ENCODE peak calls at places on chromosome 7, in nine cellular contexts. W, E, T, N, F, G, O, L and A are unnamed samples.

GRCh38 chr7:34392972-34393371 is 265.0 kb upstream of the NPSR1 start:
- DNase-seq in W (no peak), E (no peak), T (no peak), N (no peak), F (no peak), G (no peak), O (no peak), L (no peak), A (no peak)

GRCh38 chr7:48250441-48250951 is 79.2 kb downstream of the ABCA13 start:
- DNase-seq in W (no peak), E (no peak), T (no peak), N (no peak), F (no peak), G (no peak), O (no peak), L (no peak), A (no peak)

GRCh38 chr7:82410461-82410860 is 33.1 kb downstream of the CACNA2D1 start:
- DNase-seq in W (no peak), E (no peak), T (no peak), N (peak), F (no peak), G (peak), O (no peak), L (no peak), A (no peak)

GRCh38 chr7:34748244-34749039 is 90.4 kb downstream of the NPSR1 start:
- DNase-seq in W (peak), E (no peak), T (peak), N (peak), F (no peak), G (peak), O (no peak), L (peak), A (peak)

GRCh38 chr7:42432644-42433043 is 195.6 kb upstream of the GLI3 start:
- DNase-seq in W (no peak), E (no peak), T (no peak), N (no peak), F (no peak), G (no peak), O (no peak), L (no peak), A (no peak)

GRCh38 chr7:69814421-69814962 is 216.2 kb downstream of the AUTS2 start:
- DNase-seq in W (no peak), E (no peak), T (no peak), N (no peak), F (no peak), G (no peak), O (no peak), L (no peak), A (no peak)

GRCh38 chr7:108561047-108561619 is 8.4 kb downstream of the THAP5 start:
- DNase-seq in W (no peak), E (no peak), T (no peak), N (no peak), F (no peak), G (no peak), O (no peak), L (no peak), A (no peak)

GRCh38 chr7:95367606-95368005 is 28.6 kb downstream of the PON3 start:
- DNase-seq in W (no peak), E (no peak), T (no peak), N (no peak), F (no peak), G (no peak), O (no peak), L (no peak), A (no peak)

GRCh38 chr7:20219446-20220292 is 2.5 kb upstream of the MACC1 start:
- DNase-seq in W (peak), E (peak), T (no peak), N (peak), F (no peak), G (peak), O (no peak), L (no peak), A (peak)

GRCh38 chr7:141184532-141185190 is 110.8 kb downstream of the TMEM178B start:
- DNase-seq in W (no peak), E (no peak), T (no peak), N (no peak), F (no peak), G (no peak), O (peak), L (no peak), A (no peak)

GRCh38 chr7:51606601-51607154 is 290.1 kb upstream of the COBL start:
- DNase-seq in W (no peak), E (no peak), T (no peak), N (no peak), F (no peak), G (no peak), O (no peak), L (no peak), A (no peak)

GRCh38 chr7:151251328-151251925 is 2.9 kb upstream of the SMARCD3 start:
- DNase-seq in W (peak), E (peak), T (peak), N (no peak), F (no peak), G (no peak), O (no peak), L (no peak), A (peak)

GRCh38 chr7:146865696-146866095 is 749.1 kb downstream of the CNTNAP2 start:
- DNase-seq in W (no peak), E (no peak), T (no peak), N (no peak), F (no peak), G (no peak), O (no peak), L (no peak), A (no peak)

GRCh38 chr7:130875265-130875741 is 141.3 kb upstream of the KLF14 start:
- DNase-seq in W (peak), E (no peak), T (peak), N (peak), F (peak), G (peak), O (no peak), L (no peak), A (no peak)

GRCh38 chr7:38855389-38855788 is 53.6 kb downstream of the VPS41 start:
- DNase-seq in W (no peak), E (no peak), T (no peak), N (no peak), F (no peak), G (no peak), O (no peak), L (no peak), A (no peak)

GRCh38 chr7:40733578-40733977 is 598.8 kb downstream of the SUGCT start:
- DNase-seq in W (no peak), E (no peak), T (no peak), N (no peak), F (no peak), G (no peak), O (no peak), L (no peak), A (no peak)

GRCh38 chr7:147282204-147282603 is 1165.6 kb downstream of the CNTNAP2 start:
- DNase-seq in W (no peak), E (no peak), T (no peak), N (no peak), F (no peak), G (no peak), O (no peak), L (no peak), A (no peak)

GRCh38 chr7:1026721-1027151 is 17.6 kb upstream of the GPR146 start:
- DNase-seq in W (no peak), E (no peak), T (no peak), N (peak), F (no peak), G (peak), O (no peak), L (no peak), A (no peak)

GRCh38 chr7:105215821-105216220 is 172.9 kb downstream of the SRPK2 start:
- DNase-seq in W (no peak), E (no peak), T (no peak), N (no peak), F (no peak), G (no peak), O (no peak), L (no peak), A (no peak)

GRCh38 chr7:105212236-105212635 is 176.5 kb downstream of the SRPK2 start:
- DNase-seq in W (no peak), E (no peak), T (no peak), N (no peak), F (no peak), G (no peak), O (no peak), L (no peak), A (no peak)

GRCh38 chr7:105210721-105211205 is 178.0 kb downstream of the SRPK2 start:
- DNase-seq in W (peak), E (no peak), T (no peak), N (no peak), F (peak), G (peak), O (no peak), L (no peak), A (no peak)

GRCh38 chr7:105215182-105215581 is 173.5 kb downstream of the SRPK2 start:
- DNase-seq in W (no peak), E (no peak), T (no peak), N (no peak), F (no peak), G (no peak), O (no peak), L (no peak), A (no peak)

GRCh38 chr7:105213619-105214018 is 175.1 kb downstream of the SRPK2 start:
- DNase-seq in W (no peak), E (no peak), T (no peak), N (no peak), F (no peak), G (no peak), O (no peak), L (no peak), A (no peak)
- TF ChIP-seq POLR2A in W (no peak), E (no peak), T (no peak), N (no peak), F (no peak), G (no peak), O (no peak), L (no peak), A (no peak)

GRCh38 chr7:121394709-121395140 is 1.4 kb downstream of the FAM3C start:
- DNase-seq in W (no peak), E (no peak), T (no peak), N (no peak), F (no peak), G (peak), O (no peak), L (no peak), A (no peak)
- TF ChIP-seq POLR2A in W (no peak), E (no peak), T (no peak), N (no peak), F (no peak), G (no peak), O (no peak), L (no peak), A (no peak)

GRCh38 chr7:100015232-100016208 is at the start of gene ZKSCAN1:
- DNase-seq in W (peak), E (peak), T (peak), N (peak), F (peak), G (peak), O (peak), L (peak), A (peak)
- TF ChIP-seq POLR2A in W (peak), E (no peak), T (peak), N (peak), F (peak), G (peak), O (peak), L (peak), A (peak)

GRCh38 chr7:105013818-105014724 is at the start of gene KMT2E:
- DNase-seq in W (peak), E (peak), T (peak), N (peak), F (peak), G (peak), O (peak), L (peak), A (no peak)

GRCh38 chr7:105016083-105017075 is 2.4 kb downstream of the KMT2E start:
- DNase-seq in W (no peak), E (no peak), T (no peak), N (no peak), F (no peak), G (no peak), O (no peak), L (no peak), A (no peak)

GRCh38 chr7:105015631-105015965 is 1.6 kb downstream of the KMT2E start:
- DNase-seq in W (peak), E (no peak), T (no peak), N (no peak), F (no peak), G (peak), O (no peak), L (no peak), A (no peak)

GRCh38 chr7:105013283-105013817 is 655 bp upstream of the KMT2E start:
- DNase-seq in W (peak), E (peak), T (peak), N (peak), F (peak), G (peak), O (peak), L (peak), A (peak)

GRCh38 chr7:105014725-105015630 is 973 bp downstream of the KMT2E start:
- DNase-seq in W (peak), E (no peak), T (peak), N (peak), F (no peak), G (peak), O (peak), L (no peak), A (no peak)
- TF ChIP-seq POLR2A in W (peak), E (no peak), T (no peak), N (no peak), F (no peak), G (peak), O (peak), L (no peak), A (peak)

DNA sequence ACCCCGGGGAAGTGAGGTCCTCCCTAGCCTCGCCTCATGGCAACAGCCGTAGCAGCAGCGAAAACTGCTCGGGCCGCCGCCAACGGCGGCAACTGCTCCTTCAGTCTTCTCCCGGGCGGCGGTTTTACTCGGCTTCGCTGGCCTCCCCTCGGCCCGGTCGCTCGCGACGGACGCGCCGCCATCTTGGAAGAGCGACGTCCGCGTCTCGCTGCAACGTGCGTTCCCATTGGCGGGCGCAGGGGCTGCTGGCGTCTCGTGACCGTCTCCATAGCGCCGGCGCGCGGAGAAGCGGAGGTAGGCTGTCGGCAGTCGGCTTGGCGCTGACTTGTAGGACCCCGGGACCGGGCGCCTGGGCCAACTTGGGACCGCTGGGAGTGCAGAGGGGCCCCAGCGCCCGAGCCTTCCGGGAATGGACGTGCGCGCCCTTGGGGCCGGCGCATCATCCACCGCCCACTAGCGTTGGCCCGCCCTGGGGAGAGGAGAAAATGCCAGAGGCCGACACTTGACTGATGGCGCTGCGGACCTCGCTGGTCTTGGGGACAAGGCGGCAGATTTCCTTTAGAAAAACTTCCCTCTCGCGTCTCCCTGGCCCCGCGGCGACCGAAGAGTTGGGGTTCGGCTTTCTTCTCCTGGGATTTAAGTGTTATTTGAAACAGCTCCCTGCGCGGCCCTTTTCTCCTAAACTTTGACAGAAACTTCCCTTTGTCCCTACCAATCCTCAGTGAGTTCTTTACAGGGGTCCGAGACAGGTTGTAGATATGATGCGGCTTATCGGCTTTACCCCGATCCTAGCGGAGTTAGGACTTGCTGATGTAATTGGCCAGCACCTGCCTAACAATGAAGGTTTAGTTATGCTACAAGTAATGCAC is at the start of gene SNX13:
- DNase-seq in W (peak), E (peak), T (peak), N (peak), F (peak), G (peak), O (peak), L (peak), A (peak)
- TF ChIP-seq POLR2A in W (peak), E (no peak), T (peak), N (peak), F (peak), G (peak), O (peak), L (peak), A (peak)

GRCh38 chr7:135168489-135169140 is 1.9 kb downstream of the CYREN start:
- DNase-seq in W (no peak), E (no peak), T (no peak), N (peak), F (no peak), G (no peak), O (no peak), L (no peak), A (no peak)
- TF ChIP-seq POLR2A in W (no peak), E (no peak), T (no peak), N (no peak), F (no peak), G (no peak), O (no peak), L (no peak), A (no peak)

GRCh38 chr7:49866910-49867309 is 93.5 kb downstream of the VWC2 start:
- DNase-seq in W (no peak), E (no peak), T (no peak), N (no peak), F (no peak), G (no peak), O (no peak), L (no peak), A (no peak)
- TF ChIP-seq POLR2A in W (no peak), E (no peak), T (no peak), N (no peak), F (no peak), G (no peak), O (no peak), L (no peak), A (no peak)